ENCODE peak calls at places on chromosome 21, in nine cellular contexts. Q is neural progenitor cell, N is tibial nerve, G is colonic mucosa, F is esophagus squamous epithelium, H is adipocyte, C is right cardiac atrium, B is thoracic aorta, K is fibroblast of lung. W is an unnamed sample. For H3K27me3, the result is how much of the 10 kb centered on the place peaks cover.

GRCh38 chr21:35909456-35910178 is 150.7 kb downstream of the SETD4 start:
- DNase-seq in F (no peak), N (no peak), B (no peak), H (peak), G (no peak), K (peak), C (no peak), Q (no peak), W (no peak)

GRCh38 chr21:28324690-28325089 is 668.0 kb downstream of the LTN1 start:
- DNase-seq in F (no peak), N (no peak), K (no peak), C (no peak), H (no peak), G (no peak), Q (no peak), B (no peak), W (no peak)

GRCh38 chr21:16193758-16194606 is 464.2 kb downstream of the USP25 start:
- DNase-seq in F (no peak), N (peak), H (peak), C (peak), Q (peak), K (peak), G (peak), B (no peak), W (peak)

GRCh38 chr21:39525601-39526000 is 73.8 kb downstream of the SH3BGR start:
- DNase-seq in H (no peak), F (no peak), K (no peak), B (no peak), C (no peak), G (no peak), Q (no peak), N (no peak), W (no peak)

GRCh38 chr21:37198989-37199924 is 67.9 kb downstream of the VPS26C start:
- DNase-seq in G (no peak), Q (no peak), H (peak), K (peak), F (no peak), C (no peak), B (no peak), N (no peak), W (no peak)

GRCh38 chr21:29315155-29315749 is 16.5 kb downstream of the BACH1 start:
- DNase-seq in N (no peak), G (no peak), Q (no peak), B (no peak), F (no peak), K (no peak), C (no peak), H (no peak), W (no peak)

GRCh38 chr21:35833991-35834390 is 226.3 kb downstream of the SETD4 start:
- DNase-seq in F (no peak), G (no peak), N (no peak), C (no peak), H (no peak), K (no peak), Q (no peak), B (no peak), W (no peak)

GRCh38 chr21:36419996-36420395 is 34.8 kb downstream of the CHAF1B start:
- DNase-seq in H (peak), Q (peak), K (peak), G (peak), F (no peak), C (peak), B (peak), N (peak), W (peak)

GRCh38 chr21:33894736-33895288 is 20.8 kb downstream of the ATP5PO start:
- DNase-seq in K (peak), Q (peak), G (peak), H (peak), B (peak), C (peak), F (no peak), N (peak), W (peak)

GRCh38 chr21:28961927-28962326 is 30.8 kb downstream of the LTN1 start:
- DNase-seq in Q (no peak), H (no peak), B (no peak), K (no peak), N (no peak), F (no peak), G (no peak), C (no peak), W (no peak)

GRCh38 chr21:29053011-29053553 is 20.4 kb downstream of the CCT8 start:
- DNase-seq in N (no peak), K (no peak), H (no peak), B (no peak), C (no peak), F (no peak), Q (no peak), G (no peak), W (no peak)

GRCh38 chr21:39373634-39374033 is 24.7 kb upstream of the HMGN1 start:
- DNase-seq in Q (peak), F (no peak), K (peak), G (no peak), N (no peak), H (peak), C (no peak), B (no peak), W (no peak)

GRCh38 chr21:17446737-17447136 is 66.1 kb upstream of the CXADR start:
- DNase-seq in B (no peak), K (no peak), H (no peak), G (no peak), Q (no peak), N (no peak), F (no peak), C (no peak), W (no peak)

GRCh38 chr21:18443686-18444085 is 40.1 kb upstream of the TMPRSS15 start:
- DNase-seq in C (no peak), H (no peak), K (no peak), Q (no peak), G (no peak), N (no peak), F (no peak), B (no peak), W (no peak)

GRCh38 chr21:29805110-29805509 is 134.7 kb downstream of the GRIK1 start:
- DNase-seq in K (no peak), Q (no peak), H (no peak), B (no peak), N (no peak), F (no peak), C (no peak), G (no peak), W (no peak)

GRCh38 chr21:30238168-30238567 is 22.3 kb upstream of the CLDN8 start:
- DNase-seq in Q (no peak), G (no peak), H (no peak), F (no peak), N (no peak), K (no peak), B (no peak), C (no peak), W (no peak)

GRCh38 chr21:39666681-39667315 is 54.1 kb downstream of the B3GALT5 start:
- DNase-seq in B (no peak), F (no peak), Q (no peak), N (no peak), H (no peak), C (no peak), K (no peak), G (peak), W (no peak)

GRCh38 chr21:15894596-15894995 is 164.8 kb downstream of the USP25 start:
- DNase-seq in N (no peak), G (no peak), C (no peak), Q (no peak), K (peak), F (no peak), H (peak), B (no peak), W (no peak)

GRCh38 chr21:33543505-33544129 is 779 bp downstream of the SON start:
- DNase-seq in F (no peak), H (peak), N (peak), B (no peak), C (no peak), Q (peak), G (peak), K (no peak), W (peak)

GRCh38 chr21:25701529-25701928 is 33.2 kb downstream of the ATP5PF start:
- DNase-seq in C (no peak), K (no peak), Q (no peak), N (no peak), G (no peak), H (no peak), B (no peak), F (no peak), W (no peak)

GRCh38 chr21:26837539-26837938 is 7.7 kb downstream of the ADAMTS1 start:
- DNase-seq in G (no peak), N (no peak), K (peak), F (no peak), Q (no peak), H (no peak), C (no peak), B (no peak), W (no peak)

GRCh38 chr21:35226960-35227741 is 178.0 kb upstream of the RUNX1 start:
- DNase-seq in H (no peak), K (no peak), F (no peak), C (no peak), B (no peak), N (no peak), G (no peak), Q (no peak), W (no peak)

GRCh38 chr21:34511154-34511553 is 856 bp downstream of the KCNE1 start:
- DNase-seq in N (no peak), K (peak), H (no peak), F (no peak), C (no peak), B (no peak), G (no peak), Q (no peak), W (no peak)

GRCh38 chr21:16285646-16286223 is 556.0 kb downstream of the USP25 start:
- DNase-seq in F (no peak), K (no peak), N (no peak), C (no peak), H (no peak), Q (no peak), B (no peak), G (no peak), W (no peak)

GRCh38 chr21:34890258-34890723 is 158.8 kb downstream of the RUNX1 start:
- DNase-seq in B (no peak), N (no peak), C (no peak), G (no peak), Q (no peak), H (no peak), F (no peak), K (no peak), W (no peak)

GRCh38 chr21:36171327-36171726 is 14.7 kb downstream of the DOP1B start:
- DNase-seq in Q (no peak), F (no peak), H (no peak), G (no peak), C (no peak), K (no peak), B (no peak), N (no peak), W (no peak)

GRCh38 chr21:21101911-21102310 is 103.7 kb downstream of the NCAM2 start:
- DNase-seq in F (no peak), C (no peak), G (no peak), N (no peak), B (no peak), H (peak), Q (peak), K (peak), W (no peak)

GRCh38 chr21:46663754-46664153 is 28.3 kb downstream of the PRMT2 start:
- DNase-seq in K (no peak), F (no peak), N (no peak), H (no peak), B (no peak), Q (no peak), C (no peak), G (no peak), W (no peak)

GRCh38 chr21:17688912-17689874 is 76.5 kb upstream of the BTG3 start:
- DNase-seq in G (peak), Q (no peak), N (no peak), C (peak), H (peak), F (no peak), K (no peak), B (no peak), W (peak)

GRCh38 chr21:33668620-33669019 is 26.3 kb downstream of the ITSN1 start:
- DNase-seq in Q (no peak), B (no peak), G (no peak), K (no peak), H (no peak), F (no peak), N (no peak), C (no peak), W (no peak)

GRCh38 chr21:35219719-35220118 is 170.6 kb upstream of the RUNX1 start:
- DNase-seq in H (no peak), C (no peak), K (no peak), G (no peak), B (no peak), Q (no peak), F (no peak), N (no peak), W (no peak)

GRCh38 chr21:40852563-40852962 is 5.6 kb upstream of the DSCAM start:
- DNase-seq in B (no peak), Q (no peak), N (no peak), C (no peak), H (no peak), K (no peak), G (no peak), F (no peak), W (no peak)

GRCh38 chr21:40714516-40714915 is 132.4 kb downstream of the DSCAM start:
- DNase-seq in H (peak), G (no peak), N (no peak), K (no peak), F (no peak), C (no peak), Q (no peak), B (no peak), W (no peak)

GRCh38 chr21:42656872-42657271 is 3.5 kb downstream of the PDE9A start:
- DNase-seq in G (no peak), H (no peak), C (no peak), N (no peak), Q (no peak), F (no peak), K (no peak), B (no peak), W (no peak)
- H3K27me3 ChIP-seq in G (under half), H (half or more), C (under half), N (under half), Q (under half), F (under half), K (under half), B (under half), W (under half)

DNA sequence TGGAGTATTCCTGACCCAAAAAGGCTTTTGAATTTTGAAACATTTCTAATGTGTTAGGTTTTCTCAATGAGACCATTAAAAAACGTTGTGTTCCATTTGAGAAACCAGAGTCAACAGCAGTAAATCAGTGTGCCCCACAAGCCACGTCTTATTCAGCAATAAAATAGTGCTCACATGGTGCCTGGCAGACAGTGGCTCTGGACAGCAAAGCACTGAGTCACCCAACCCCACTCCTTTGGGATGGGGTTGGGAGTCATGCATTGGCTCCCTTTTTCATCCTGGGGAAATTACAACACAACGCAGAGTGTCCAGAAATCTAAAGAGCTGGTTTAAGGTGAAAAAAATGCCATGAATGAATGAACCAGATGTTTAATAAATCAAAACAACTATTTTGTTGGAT is 46.5 kb downstream of the KCNJ15 start:
- DNase-seq in G (no peak), F (no peak), K (peak), Q (no peak), C (peak), H (peak), B (peak), N (peak), W (peak)
- H3K27me3 ChIP-seq in G (under half), F (under half), K (under half), Q (under half), C (under half), H (under half), B (under half), N (under half), W (under half)

GRCh38 chr21:31698461-31698860 is 33.5 kb downstream of the SCAF4 start:
- DNase-seq in H (no peak), B (no peak), Q (no peak), K (no peak), N (no peak), G (no peak), C (no peak), F (no peak), W (no peak)
- H3K27me3 ChIP-seq in H (under half), B (under half), Q (under half), K (under half), N (under half), G (under half), C (under half), F (under half), W (under half)

DNA sequence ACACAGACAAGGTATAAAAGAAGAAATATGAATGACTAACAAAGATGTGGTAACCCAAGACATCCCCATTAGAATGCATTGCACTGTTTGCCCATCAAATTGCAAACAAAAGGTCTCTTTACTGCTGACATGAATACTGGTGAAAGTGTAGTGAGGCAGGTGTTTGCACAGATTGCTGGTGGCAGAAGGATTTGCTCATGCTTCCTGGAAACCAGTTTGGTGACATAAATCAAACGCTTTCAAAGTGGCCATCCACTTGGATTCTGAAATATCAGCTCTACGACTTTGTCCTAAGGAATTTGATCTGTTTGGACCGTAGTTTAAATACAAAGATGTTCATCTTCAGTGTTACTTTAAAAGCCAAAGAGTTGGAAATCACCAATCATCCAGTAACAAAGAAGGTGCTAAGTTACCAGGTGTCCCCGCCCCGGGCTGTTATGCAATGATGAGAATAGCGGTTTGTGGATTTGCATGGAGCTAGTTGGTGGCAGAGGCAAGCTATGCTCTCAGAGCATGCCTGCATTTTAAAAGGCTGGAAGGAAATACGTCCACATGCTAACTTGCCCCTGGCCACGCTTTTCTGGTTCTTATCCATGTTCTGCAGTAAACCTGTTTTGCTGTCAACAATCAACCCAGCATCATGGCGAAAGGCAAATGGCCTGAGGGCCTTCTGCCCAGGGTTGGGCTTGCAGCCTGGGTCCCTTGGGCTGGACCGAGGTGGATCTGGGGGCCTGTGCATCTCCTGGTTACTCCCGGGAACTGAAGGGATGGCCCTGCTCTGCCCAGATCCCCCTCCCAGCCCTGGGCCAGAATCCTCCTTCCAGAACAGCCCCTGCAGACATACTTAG is 49.2 kb downstream of the UMODL1 start:
- DNase-seq in G (no peak), K (no peak), F (no peak), N (no peak), H (no peak), C (no peak), B (no peak), Q (no peak), W (no peak)
- H3K27me3 ChIP-seq in G (under half), K (under half), F (under half), N (half or more), H (half or more), C (under half), B (under half), Q (under half), W (half or more)

GRCh38 chr21:14210738-14211137 is at the start of gene LIPI:
- DNase-seq in G (no peak), C (no peak), K (no peak), F (no peak), B (no peak), Q (no peak), N (no peak), H (no peak), W (no peak)
- H3K27me3 ChIP-seq in G (under half), C (under half), K (under half), F (under half), B (under half), Q (under half), N (under half), H (under half), W (under half)

GRCh38 chr21:43373387-43374227 is 53.3 kb downstream of the SIK1 start:
- DNase-seq in B (no peak), N (no peak), Q (no peak), K (no peak), C (no peak), G (no peak), H (no peak), F (no peak), W (no peak)

GRCh38 chr21:43370888-43371570 is 55.9 kb downstream of the SIK1 start:
- DNase-seq in Q (no peak), G (no peak), K (no peak), H (peak), C (no peak), B (no peak), N (no peak), F (no peak), W (no peak)

GRCh38 chr21:43371786-43372185 is 55.1 kb downstream of the SIK1 start:
- DNase-seq in Q (no peak), K (no peak), B (no peak), N (no peak), F (no peak), G (no peak), H (no peak), C (no peak), W (no peak)

GRCh38 chr21:43374228-43374885 is 52.6 kb downstream of the SIK1 start:
- DNase-seq in Q (no peak), G (no peak), N (no peak), C (no peak), F (no peak), H (no peak), B (no peak), K (no peak), W (no peak)

GRCh38 chr21:43372663-43373386 is 54.1 kb downstream of the SIK1 start:
- DNase-seq in H (no peak), B (no peak), Q (no peak), K (no peak), F (no peak), N (no peak), C (no peak), G (no peak), W (peak)
- H3K27me3 ChIP-seq in H (under half), B (under half), Q (under half), K (under half), F (under half), N (under half), C (under half), G (under half), W (under half)

GRCh38 chr21:45558044-45558721 is 15.9 kb upstream of the SLC19A1 start:
- DNase-seq in B (no peak), F (no peak), C (no peak), K (no peak), Q (no peak), G (no peak), H (no peak), N (peak), W (peak)
- H3K27me3 ChIP-seq in B (under half), F (under half), C (under half), K (under half), Q (under half), G (under half), H (under half), N (under half), W (under half)